ENCODE peak calls at places on chromosomes 7 and 10, in eight cellular contexts. Q is SK-N-SH, K is MM.1S, V is HCT116, D is PC-3, L is GM23248, O is hepatocyte, C is GM23338. Z is an unnamed sample. For H3K9me2 and H3K4me1, the result is how much of the 10 kb centered on the place peaks cover.

GRCh38 chr10:58981846-58982245 is 194.6 kb upstream of the PHYHIPL start:
- DNase-seq in D (no peak), C (peak), O (no peak), L (no peak), V (no peak), K (no peak), Q (no peak), Z (no peak)

GRCh38 chr10:96236090-96236478 is 35.3 kb downstream of the BLNK start:
- DNase-seq in K (no peak), V (no peak), C (no peak), O (no peak), L (no peak), Q (no peak), D (no peak), Z (peak)

GRCh38 chr7:24052572-24053223 is 231.3 kb upstream of the NPY start:
- DNase-seq in D (peak), L (peak), C (no peak), V (peak), Q (no peak), O (no peak), K (no peak), Z (no peak)

GRCh38 chr7:50824882-50825281 is 42.2 kb upstream of the GRB10 start:
- DNase-seq in Q (no peak), D (peak), L (peak), O (no peak), K (no peak), C (no peak), V (no peak), Z (no peak)

GRCh38 chr10:30386801-30387588 is 37.9 kb upstream of the MTPAP start:
- DNase-seq in V (no peak), K (no peak), O (no peak), D (peak), Q (no peak), L (peak), C (no peak), Z (no peak)

GRCh38 chr10:132523561-132524442 is 13.8 kb upstream of the INPP5A start:
- DNase-seq in L (no peak), D (no peak), O (no peak), V (no peak), C (no peak), K (no peak), Q (peak), Z (no peak)

GRCh38 chr7:95432606-95433005 is 2.2 kb downstream of the PON2 start:
- DNase-seq in L (no peak), D (no peak), O (no peak), C (no peak), Q (no peak), K (no peak), V (no peak), Z (no peak)

GRCh38 chr7:148129023-148129422 is 461.5 kb upstream of the C7orf33 start:
- DNase-seq in K (no peak), D (no peak), L (no peak), V (no peak), Q (no peak), C (no peak), O (no peak), Z (no peak)

GRCh38 chr10:119562097-119562496 is 19.6 kb upstream of the RGS10 start:
- DNase-seq in V (no peak), L (no peak), Q (no peak), O (no peak), C (no peak), D (no peak), K (no peak), Z (no peak)

DNA sequence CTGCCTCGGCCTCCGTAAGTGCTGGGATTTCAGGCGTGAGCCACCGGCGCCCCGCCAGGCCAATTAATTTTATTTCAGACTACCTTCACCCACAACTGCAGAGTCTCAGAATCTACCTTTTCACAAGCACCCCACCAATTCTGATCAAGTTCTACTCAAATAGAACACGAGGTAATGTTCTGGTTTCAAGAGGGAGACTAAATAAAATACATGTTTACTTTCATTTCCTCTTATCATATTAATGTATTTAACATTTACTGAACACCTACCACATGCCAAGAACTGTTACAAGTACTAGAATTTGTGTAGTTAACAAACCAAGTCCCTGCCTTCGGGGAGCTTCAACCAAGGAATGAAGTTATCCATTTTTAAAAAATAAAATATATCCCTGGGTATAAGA is 25.5 kb upstream of the RGS10 start:
- DNase-seq in L (no peak), K (no peak), V (no peak), D (no peak), Q (no peak), C (no peak), O (no peak), Z (peak)
- TF ChIP-seq EZH2phosphoT487 in L (no peak), K (no peak), V (no peak), D (no peak), Q (no peak), C (no peak), O (no peak), Z (no peak)

GRCh38 chr7:22426463-22427121 is 69.6 kb upstream of the RAPGEF5 start:
- DNase-seq in O (no peak), C (no peak), D (no peak), Q (no peak), V (no peak), L (no peak), K (no peak), Z (peak)
- H3K9me2 ChIP-seq in O (under half), C (under half), D (under half), Q (under half), V (under half), L (under half), K (under half), Z (under half)

GRCh38 chr7:56175086-56175760 is 59.0 kb upstream of the NUPR2 start:
- DNase-seq in K (no peak), L (peak), D (no peak), Q (peak), V (no peak), C (no peak), O (no peak), Z (no peak)
- H3K4me1 ChIP-seq in K (under half), L (under half), D (under half), Q (under half), V (under half), C (under half), O (under half), Z (under half)

GRCh38 chr10:74881253-74881884 is 55.0 kb downstream of the KAT6B start:
- DNase-seq in D (no peak), C (no peak), V (no peak), O (no peak), K (no peak), L (no peak), Q (no peak), Z (no peak)

GRCh38 chr10:74883428-74883827 is 57.0 kb downstream of the KAT6B start:
- DNase-seq in L (no peak), D (no peak), Q (no peak), C (no peak), O (no peak), V (no peak), K (no peak), Z (no peak)

GRCh38 chr10:74880041-74880440 is 53.6 kb downstream of the KAT6B start:
- DNase-seq in C (no peak), O (no peak), L (no peak), V (no peak), D (peak), Q (no peak), K (no peak), Z (no peak)

GRCh38 chr10:74882427-74882826 is 56.0 kb downstream of the KAT6B start:
- DNase-seq in K (no peak), D (peak), V (no peak), O (no peak), C (no peak), L (peak), Q (no peak), Z (no peak)

GRCh38 chr10:74882831-74883230 is 56.4 kb downstream of the KAT6B start:
- DNase-seq in O (no peak), C (no peak), L (peak), K (no peak), Q (no peak), D (peak), V (no peak), Z (no peak)
- TF ChIP-seq EZH2phosphoT487 in O (no peak), C (no peak), L (no peak), K (no peak), Q (no peak), D (no peak), V (no peak), Z (no peak)

GRCh38 chr10:7165500-7166177 is 245.2 kb downstream of the SFMBT2 start:
- DNase-seq in C (no peak), Q (no peak), K (no peak), D (no peak), L (no peak), O (no peak), V (no peak), Z (no peak)

GRCh38 chr10:7159928-7160327 is 250.9 kb downstream of the SFMBT2 start:
- DNase-seq in V (no peak), D (no peak), O (no peak), L (no peak), Q (no peak), C (no peak), K (no peak), Z (no peak)

GRCh38 chr10:7161484-7162283 is 249.2 kb downstream of the SFMBT2 start:
- DNase-seq in K (no peak), V (no peak), L (no peak), D (no peak), Q (no peak), C (no peak), O (no peak), Z (no peak)

GRCh38 chr10:7159517-7159916 is 251.3 kb downstream of the SFMBT2 start:
- DNase-seq in V (no peak), D (no peak), Q (no peak), L (no peak), K (no peak), C (no peak), O (no peak), Z (no peak)

GRCh38 chr10:7162331-7162730 is 248.5 kb downstream of the SFMBT2 start:
- DNase-seq in V (no peak), O (no peak), C (no peak), D (no peak), K (no peak), L (no peak), Q (no peak), Z (no peak)
- H3K9me2 ChIP-seq in V (under half), O (under half), C (under half), D (under half), K (under half), L (under half), Q (under half), Z (under half)

GRCh38 chr7:98168904-98169621 is 42.2 kb upstream of the BHLHA15 start:
- DNase-seq in L (no peak), Q (no peak), C (no peak), V (no peak), O (no peak), D (no peak), K (no peak), Z (no peak)
- H3K4me1 ChIP-seq in L (under half), Q (under half), C (under half), V (under half), O (under half), D (under half), K (under half), Z (under half)

Z was measured in OCI-LY7.